ENCODE peak calls at places on chromosome 12, in nine cellular contexts. Z is choroid plexus epithelial cell, D is tibial nerve, X is astrocyte of the cerebellum, T is brain microvascular endothelial cell, Q is astrocyte, K is A549, J is left ventricle myocardium inferior, A is dorsolateral prefrontal cortex. E is an unnamed sample.
A peak's percentile ranks its signal among the peaks of the same experiment; 100 is the strongest.

GRCh38 chr12:52210186-52210924 is 18.5 kb upstream of the KRT80 start:
- DNase-seq in Z (peak; percentile 75), D (peak; percentile 62), X (no peak), T (no peak), Q (peak; percentile 81), K (no peak), J (no peak), A (no peak), E (no peak)

GRCh38 chr12:68446896-68447806 is 115.0 kb upstream of the MDM1 start:
- DNase-seq in Z (peak; percentile 48), D (no peak), X (no peak), T (no peak), Q (no peak), K (no peak), J (no peak), A (no peak), E (no peak)

GRCh38 chr12:113131556-113131955 is 4.0 kb downstream of the RASAL1 start:
- DNase-seq in Z (no peak), D (no peak), X (no peak), T (no peak), Q (no peak), K (no peak), J (no peak), A (no peak), E (no peak)

GRCh38 chr12:99455350-99456037 is 192.1 kb upstream of the GARIN6 start:
- DNase-seq in Z (peak; percentile 33), D (no peak), X (peak; percentile 95), T (peak; percentile 79), Q (peak; percentile 92), K (peak; percentile 6), J (no peak), A (no peak), E (no peak)

GRCh38 chr12:118109088-118109487 is 5.3 kb upstream of the VSIG10 start:
- DNase-seq in Z (no peak), D (no peak), X (no peak), T (no peak), Q (no peak), K (no peak), J (no peak), A (no peak), E (no peak)

GRCh38 chr12:90021729-90022249 is 313.2 kb upstream of the ATP2B1 start:
- DNase-seq in Z (no peak), D (no peak), X (no peak), T (no peak), Q (no peak), K (no peak), J (no peak), A (no peak), E (no peak)

GRCh38 chr12:93336344-93336743 is 41.4 kb upstream of the NUDT4 start:
- DNase-seq in Z (peak; percentile 77), D (no peak), X (no peak), T (peak; percentile 63), Q (peak; percentile 56), K (no peak), J (no peak), A (no peak), E (no peak)

GRCh38 chr12:59079472-59079871 is 159.2 kb upstream of the LRIG3 start:
- DNase-seq in Z (no peak), D (no peak), X (no peak), T (no peak), Q (no peak), K (no peak), J (no peak), A (no peak), E (no peak)

GRCh38 chr12:29889737-29890136 is 106.0 kb upstream of the TMTC1 start:
- DNase-seq in Z (peak; percentile 72), D (peak; percentile 75), X (no peak), T (peak; percentile 20), Q (peak; percentile 1), K (no peak), J (peak; percentile 28), A (peak; percentile 44), E (peak; percentile 37)
- TF ChIP-seq CTCF in Z (peak; percentile 74), D (no peak), X (peak; percentile 23), T (peak; percentile 56), Q (no peak), K (no peak), J (peak; percentile 75), A (peak; percentile 53), E (peak; percentile 56)

GRCh38 chr12:57852620-57853509 is 6.3 kb upstream of the CTDSP2 start:
- DNase-seq in Z (no peak), D (no peak), X (no peak), T (no peak), Q (no peak), K (no peak), J (peak; percentile 56), A (no peak), E (peak; percentile 42)
- TF ChIP-seq CTCF in Z (peak; percentile 27), D (peak; percentile 14), X (peak; percentile 3), T (peak; percentile 49), Q (no peak), K (no peak), J (peak; percentile 41), A (no peak), E (peak; percentile 49)

GRCh38 chr12:22173154-22173553 is 127.1 kb downstream of the CMAS start:
- DNase-seq in Z (no peak), D (no peak), X (no peak), T (no peak), Q (no peak), K (peak; percentile 3), J (no peak), A (no peak), E (no peak)
- TF ChIP-seq CTCF in Z (no peak), D (no peak), X (no peak), T (peak; percentile 11), Q (no peak), K (no peak), J (no peak), A (no peak), E (peak; percentile 6)

GRCh38 chr12:81329088-81329487 is 251.2 kb downstream of the ACSS3 start:
- DNase-seq in Z (peak; percentile 35), D (no peak), X (no peak), T (no peak), Q (peak; percentile 2), K (no peak), J (no peak), A (no peak), E (no peak)
- TF ChIP-seq CTCF in Z (peak; percentile 61), D (no peak), X (peak; percentile 40), T (peak; percentile 65), Q (peak; percentile 34), K (no peak), J (no peak), A (peak; percentile 38), E (peak; percentile 43)

GRCh38 chr12:101826766-101827368 is 3.9 kb downstream of the GNPTAB start:
- DNase-seq in Z (no peak), D (no peak), X (no peak), T (no peak), Q (no peak), K (no peak), J (no peak), A (no peak), E (no peak)

GRCh38 chr12:101819467-101819866 is 11.3 kb downstream of the GNPTAB start:
- DNase-seq in Z (no peak), D (no peak), X (no peak), T (no peak), Q (no peak), K (no peak), J (no peak), A (no peak), E (no peak)

GRCh38 chr12:101824831-101825230 is 5.9 kb downstream of the GNPTAB start:
- DNase-seq in Z (no peak), D (no peak), X (no peak), T (no peak), Q (no peak), K (no peak), J (no peak), A (no peak), E (no peak)

GRCh38 chr12:101823039-101823438 is 7.7 kb downstream of the GNPTAB start:
- DNase-seq in Z (peak; percentile 64), D (no peak), X (no peak), T (no peak), Q (no peak), K (no peak), J (no peak), A (peak; percentile 48), E (no peak)

DNA sequence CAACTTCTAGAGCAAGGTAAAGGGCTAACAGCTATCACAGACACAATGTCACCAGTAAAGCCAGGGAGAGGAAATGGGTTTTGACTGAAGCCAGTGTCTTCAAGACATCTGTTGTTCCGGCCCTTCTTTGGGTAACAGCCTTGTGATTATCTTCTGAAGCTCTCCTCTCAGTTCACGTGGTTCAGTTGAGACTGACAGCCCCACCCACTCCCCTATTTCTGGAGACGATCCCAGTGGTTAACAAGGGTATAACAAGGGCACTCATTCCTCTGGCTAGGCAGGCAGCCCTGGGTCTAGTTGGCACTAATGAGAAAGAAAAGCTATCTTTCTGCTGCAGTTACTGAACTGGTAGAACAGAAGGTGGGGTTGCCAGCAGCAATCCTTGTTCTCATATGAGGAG is 6.9 kb downstream of the GNPTAB start:
- DNase-seq in Z (peak; percentile 43), D (peak; percentile 33), X (no peak), T (peak; percentile 7), Q (no peak), K (peak; percentile 82), J (peak; percentile 39), A (peak; percentile 58), E (no peak)
- TF ChIP-seq CTCF in Z (peak; percentile 26), D (no peak), X (no peak), T (peak; percentile 46), Q (peak; percentile 11), K (no peak), J (peak; percentile 48), A (peak; percentile 29), E (peak; percentile 25)

GRCh38 chr12:18886962-18887361 is 149.0 kb downstream of the CAPZA3 start:
- DNase-seq in Z (peak; percentile 78), D (no peak), X (no peak), T (peak; percentile 18), Q (no peak), K (no peak), J (no peak), A (no peak), E (no peak)

GRCh38 chr12:18888062-18888461 is 150.1 kb downstream of the CAPZA3 start:
- DNase-seq in Z (peak; percentile 22), D (no peak), X (no peak), T (no peak), Q (peak; percentile 14), K (no peak), J (no peak), A (no peak), E (no peak)

GRCh38 chr12:18887368-18887767 is 149.4 kb downstream of the CAPZA3 start:
- DNase-seq in Z (no peak), D (no peak), X (no peak), T (no peak), Q (no peak), K (no peak), J (no peak), A (no peak), E (no peak)

GRCh38 chr12:18882690-18883089 is 144.8 kb downstream of the CAPZA3 start:
- DNase-seq in Z (no peak), D (no peak), X (no peak), T (no peak), Q (no peak), K (no peak), J (no peak), A (no peak), E (no peak)
- TF ChIP-seq CTCF in Z (no peak), D (no peak), X (no peak), T (no peak), Q (no peak), K (no peak), J (peak; percentile 29), A (no peak), E (no peak)

E was measured in progenitor cell of endocrine pancreas.